ENCODE peak calls at places on chromosomes 11 and 22, in eight cellular contexts. W is breast epithelium; Z is endothelial cell; B is non-pigmented ciliary epithelial cell; V is GM10248; Y is uterus; L is CD4-positive, alpha-beta T cell; S is T-helper 9 cell. O is an unnamed sample.

GRCh38 chr11:70501933-70502540 is 103.7 kb downstream of the CTTN start:
- DNase-seq in W (no peak), Z (no peak), B (no peak), V (no peak), Y (no peak), L (no peak), S (no peak), O (no peak)

GRCh38 chr11:66559862-66560676 is 8.3 kb downstream of the CTSF start:
- DNase-seq in W (no peak), Z (no peak), B (no peak), V (no peak), Y (no peak), L (no peak), S (no peak), O (no peak)

GRCh38 chr11:61635304-61635703 is 44.9 kb upstream of the DAGLA start:
- DNase-seq in W (no peak), Z (no peak), B (no peak), V (no peak), Y (no peak), L (no peak), S (no peak), O (no peak)

GRCh38 chr22:24486501-24486921 is 8.6 kb upstream of the UPB1 start:
- DNase-seq in W (no peak), Z (no peak), B (peak), V (no peak), Y (no peak), L (no peak), S (no peak), O (no peak)

GRCh38 chr11:83070878-83071640 is 638 bp downstream of the RAB30 start:
- DNase-seq in W (peak), Z (peak), B (no peak), V (no peak), Y (peak), L (no peak), S (no peak), O (peak)

GRCh38 chr22:29663230-29663826 is 56.5 kb upstream of the CABP7 start:
- DNase-seq in W (no peak), Z (no peak), B (no peak), V (no peak), Y (no peak), L (no peak), S (no peak), O (no peak)

GRCh38 chr22:38230108-38230825 is 28.5 kb downstream of the MAFF start:
- DNase-seq in W (no peak), Z (peak), B (no peak), V (peak), Y (no peak), L (no peak), S (peak), O (peak)

GRCh38 chr11:86919557-86920210 is 35.5 kb downstream of the FZD4 start:
- DNase-seq in W (no peak), Z (peak), B (no peak), V (peak), Y (no peak), L (no peak), S (no peak), O (no peak)

GRCh38 chr22:39094717-39095389 is 2.2 kb upstream of the APOBEC3H start:
- DNase-seq in W (no peak), Z (no peak), B (no peak), V (no peak), Y (no peak), L (no peak), S (no peak), O (no peak)

GRCh38 chr11:47412152-47412746 is 3.9 kb downstream of the SLC39A13 start:
- DNase-seq in W (no peak), Z (peak), B (no peak), V (peak), Y (no peak), L (peak), S (peak), O (peak)

GRCh38 chr11:75261902-75262361 is 21.4 kb downstream of the TPBGL start:
- DNase-seq in W (peak), Z (no peak), B (no peak), V (no peak), Y (no peak), L (peak), S (no peak), O (no peak)

GRCh38 chr22:50032109-50032871 is 19.7 kb upstream of the IL17REL start:
- DNase-seq in W (no peak), Z (no peak), B (no peak), V (no peak), Y (no peak), L (no peak), S (no peak), O (no peak)

GRCh38 chr11:2525941-2526807 is 81.4 kb downstream of the KCNQ1 start:
- DNase-seq in W (peak), Z (peak), B (no peak), V (no peak), Y (peak), L (peak), S (no peak), O (peak)

GRCh38 chr22:34804588-34804987 is 261.4 kb upstream of the ISX start:
- DNase-seq in W (no peak), Z (no peak), B (no peak), V (no peak), Y (no peak), L (no peak), S (no peak), O (no peak)

GRCh38 chr11:44507896-44508440 is 57.5 kb upstream of the CD82 start:
- DNase-seq in W (no peak), Z (no peak), B (no peak), V (no peak), Y (no peak), L (no peak), S (no peak), O (no peak)

GRCh38 chr11:134521001-134521400 is 109.0 kb upstream of the B3GAT1 start:
- DNase-seq in W (no peak), Z (no peak), B (no peak), V (no peak), Y (no peak), L (no peak), S (no peak), O (no peak)

GRCh38 chr11:45384711-45385241 is 98.6 kb upstream of the SYT13 start:
- DNase-seq in W (no peak), Z (no peak), B (no peak), V (no peak), Y (no peak), L (no peak), S (no peak), O (no peak)

GRCh38 chr22:27246558-27246957 is 555.0 kb downstream of the MN1 start:
- DNase-seq in W (no peak), Z (no peak), B (no peak), V (no peak), Y (no peak), L (no peak), S (no peak), O (no peak)

GRCh38 chr11:35978173-35978572 is 34.3 kb downstream of the LDLRAD3 start:
- DNase-seq in W (no peak), Z (no peak), B (no peak), V (no peak), Y (no peak), L (no peak), S (no peak), O (no peak)

GRCh38 chr11:45872513-45873356 is 12.7 kb upstream of the MAPK8IP1 start:
- DNase-seq in W (no peak), Z (peak), B (peak), V (peak), Y (no peak), L (no peak), S (peak), O (no peak)

GRCh38 chr11:101456812-101457211 is 127.0 kb downstream of the TRPC6 start:
- DNase-seq in W (no peak), Z (no peak), B (no peak), V (no peak), Y (no peak), L (no peak), S (no peak), O (no peak)

GRCh38 chr22:19847345-19847632 is 7.4 kb downstream of the GNB1L start:
- DNase-seq in W (no peak), Z (no peak), B (no peak), V (no peak), Y (no peak), L (no peak), S (no peak), O (no peak)

GRCh38 chr22:23289130-23289503 is 108.8 kb downstream of the BCR start:
- DNase-seq in W (no peak), Z (no peak), B (no peak), V (no peak), Y (no peak), L (no peak), S (no peak), O (no peak)

GRCh38 chr11:120281161-120281795 is 41.3 kb downstream of the POU2F3 start:
- DNase-seq in W (no peak), Z (no peak), B (no peak), V (no peak), Y (peak), L (no peak), S (no peak), O (no peak)

GRCh38 chr11:105789579-105789978 is 179.7 kb downstream of the GRIA4 start:
- DNase-seq in W (no peak), Z (no peak), B (no peak), V (no peak), Y (no peak), L (no peak), S (no peak), O (no peak)

GRCh38 chr11:102495161-102496042 is 35.1 kb downstream of the MMP7 start:
- DNase-seq in W (no peak), Z (peak), B (peak), V (peak), Y (peak), L (no peak), S (peak), O (peak)

GRCh38 chr11:72775288-72776110 is 18.3 kb downstream of the STARD10 start:
- DNase-seq in W (no peak), Z (no peak), B (no peak), V (no peak), Y (no peak), L (no peak), S (no peak), O (peak)

GRCh38 chr11:69292221-69292648 is 1.7 kb upstream of the MYEOV start:
- DNase-seq in W (no peak), Z (peak), B (no peak), V (no peak), Y (no peak), L (peak), S (peak), O (no peak)

GRCh38 chr11:125872138-125872491 is 15.4 kb upstream of the HYLS1 start:
- DNase-seq in W (no peak), Z (no peak), B (no peak), V (no peak), Y (no peak), L (no peak), S (no peak), O (no peak)

GRCh38 chr22:22943521-22944267 is 56.1 kb downstream of the IGLL5 start:
- DNase-seq in W (peak), Z (peak), B (no peak), V (no peak), Y (no peak), L (peak), S (no peak), O (peak)

GRCh38 chr11:43602670-43603069 is 77.9 kb upstream of the HSD17B12 start:
- DNase-seq in W (no peak), Z (no peak), B (no peak), V (no peak), Y (no peak), L (no peak), S (no peak), O (no peak)

GRCh38 chr22:43570531-43571144 is 158.8 kb downstream of the MPPED1 start:
- DNase-seq in W (no peak), Z (no peak), B (no peak), V (no peak), Y (no peak), L (no peak), S (no peak), O (no peak)

GRCh38 chr11:2684581-2684980 is 15.2 kb downstream of the KCNQ1OT1 start:
- DNase-seq in W (peak), Z (no peak), B (no peak), V (no peak), Y (no peak), L (no peak), S (no peak), O (no peak)

GRCh38 chr11:14304601-14305000 is 54.4 kb downstream of the RRAS2 start:
- DNase-seq in W (no peak), Z (no peak), B (no peak), V (no peak), Y (no peak), L (no peak), S (no peak), O (no peak)

GRCh38 chr11:70292166-70292565 is 21.7 kb downstream of the PPFIA1 start:
- DNase-seq in W (no peak), Z (no peak), B (no peak), V (no peak), Y (no peak), L (no peak), S (no peak), O (no peak)